ENCODE peak calls at places on chromosomes 4 and X, in ten cellular contexts. K is ELF-1; Q is D341Med; R is gastrocnemius medialis; I is fibroblast of pulmonary artery; W is ovary; X is T follicular helper cell; A is mesothelial cell of epicardium; F is caudate nucleus; U is naive thymus-derived CD4-positive, alpha-beta T cell. J is an unnamed sample.

GRCh38 chr4:101367201-101367600 is 19.9 kb upstream of the PPP3CA start:
- DNase-seq in K (peak; percentile 14), Q (no peak), R (no peak), I (peak; percentile 85), W (no peak), X (no peak), A (no peak), F (no peak), U (no peak), J (no peak)

GRCh38 chrX:69113723-69114122 is 51.5 kb downstream of the PJA1 start:
- DNase-seq in K (no peak), Q (peak; percentile 48), R (no peak), I (no peak), W (no peak), X (no peak), A (no peak), F (no peak), U (no peak), J (no peak)

GRCh38 chr4:78645853-78646757 is 94.5 kb downstream of the ANXA3 start:
- DNase-seq in K (peak; percentile 22), Q (no peak), R (peak; percentile 59), I (peak; percentile 97), W (peak; percentile 66), X (no peak), A (no peak), F (no peak), U (no peak), J (no peak)

GRCh38 chr4:149961876-149962597 is 116.2 kb upstream of the DCLK2 start:
- DNase-seq in K (no peak), Q (no peak), R (no peak), I (peak; percentile 69), W (no peak), X (no peak), A (no peak), F (no peak), U (no peak), J (no peak)

GRCh38 chrX:37405954-37406353 is 56.8 kb downstream of the PRRG1 start:
- DNase-seq in K (no peak), Q (no peak), R (no peak), I (peak; percentile 74), W (no peak), X (no peak), A (no peak), F (no peak), U (no peak), J (no peak)

GRCh38 chrX:65516756-65517155 is 17.8 kb downstream of the LAS1L start:
- DNase-seq in K (no peak), Q (no peak), R (no peak), I (no peak), W (no peak), X (no peak), A (no peak), F (no peak), U (no peak), J (no peak)

GRCh38 chr4:96102541-96103018 is 262.7 kb downstream of the PDHA2 start:
- DNase-seq in K (no peak), Q (no peak), R (no peak), I (peak; percentile 63), W (no peak), X (no peak), A (no peak), F (no peak), U (no peak), J (no peak)

GRCh38 chr4:39047691-39048090 is 14.3 kb upstream of the KLHL5 start:
- DNase-seq in K (no peak), Q (no peak), R (no peak), I (peak; percentile 49), W (no peak), X (no peak), A (no peak), F (no peak), U (no peak), J (no peak)

GRCh38 chrX:74246524-74246923 is 57.5 kb upstream of the ZCCHC13 start:
- DNase-seq in K (no peak), Q (no peak), R (no peak), I (peak; percentile 27), W (no peak), X (no peak), A (no peak), F (no peak), U (no peak), J (no peak)

J was measured in NCI-H1048.